ENCODE peak calls at places on chromosome 13, in five cellular contexts. One of them, this sample, is unnamed.

GRCh38 chr13:65292488-65292901 is 1937.6 kb downstream of the PCDH9 start:
- DNase-seq in stimulated activated CD8-positive, alpha-beta memory T cell treated with anti-CD3 and anti-CD28 coated beads, Interleukin-15, amount 100 ng/mL, for 1 hour: no peak
- DNase-seq in germinal center: no peak
- DNase-seq in SW 1271: no peak
- DNase-seq in NCI-H187: no peak
- DNase-seq in this sample: no peak

GRCh38 chr13:80363890-80364503 is 23.1 kb upstream of the SPRY2 start:
- DNase-seq in stimulated activated CD8-positive, alpha-beta memory T cell treated with anti-CD3 and anti-CD28 coated beads, Interleukin-15, amount 100 ng/mL, for 1 hour: no peak
- DNase-seq in germinal center: no peak
- DNase-seq in SW 1271: no peak
- DNase-seq in NCI-H187: no peak
- DNase-seq in this sample: no peak

GRCh38 chr13:43300817-43301216 is 277.4 kb downstream of the DNAJC15 start:
- DNase-seq in stimulated activated CD8-positive, alpha-beta memory T cell treated with anti-CD3 and anti-CD28 coated beads, Interleukin-15, amount 100 ng/mL, for 1 hour: no peak
- DNase-seq in germinal center: no peak
- DNase-seq in SW 1271: no peak
- DNase-seq in NCI-H187: no peak
- DNase-seq in this sample: no peak

GRCh38 chr13:74005320-74006154 is 128.7 kb downstream of the KLF12 start:
- DNase-seq in stimulated activated CD8-positive, alpha-beta memory T cell treated with anti-CD3 and anti-CD28 coated beads, Interleukin-15, amount 100 ng/mL, for 1 hour: no peak
- DNase-seq in germinal center: no peak
- DNase-seq in SW 1271: no peak
- DNase-seq in NCI-H187: no peak
- DNase-seq in this sample: no peak

GRCh38 chr13:33015275-33015674 is 948 bp upstream of the KL start:
- DNase-seq in stimulated activated CD8-positive, alpha-beta memory T cell treated with anti-CD3 and anti-CD28 coated beads, Interleukin-15, amount 100 ng/mL, for 1 hour: no peak
- DNase-seq in germinal center: no peak
- DNase-seq in SW 1271: no peak
- DNase-seq in NCI-H187: no peak
- DNase-seq in this sample: no peak

GRCh38 chr13:90396266-90396665 is 951.2 kb upstream of the MIR17HG start:
- DNase-seq in stimulated activated CD8-positive, alpha-beta memory T cell treated with anti-CD3 and anti-CD28 coated beads, Interleukin-15, amount 100 ng/mL, for 1 hour: no peak
- DNase-seq in germinal center: no peak
- DNase-seq in SW 1271: no peak
- DNase-seq in NCI-H187: no peak
- DNase-seq in this sample: no peak

GRCh38 chr13:101634142-101634541 is 181.7 kb downstream of the ITGBL1 start:
- DNase-seq in stimulated activated CD8-positive, alpha-beta memory T cell treated with anti-CD3 and anti-CD28 coated beads, Interleukin-15, amount 100 ng/mL, for 1 hour: no peak
- DNase-seq in germinal center: no peak
- DNase-seq in SW 1271: no peak
- DNase-seq in NCI-H187: no peak
- DNase-seq in this sample: no peak

GRCh38 chr13:38535271-38535670 is 151.6 kb upstream of the FREM2 start:
- DNase-seq in stimulated activated CD8-positive, alpha-beta memory T cell treated with anti-CD3 and anti-CD28 coated beads, Interleukin-15, amount 100 ng/mL, for 1 hour: no peak
- DNase-seq in germinal center: no peak
- DNase-seq in SW 1271: no peak
- DNase-seq in NCI-H187: no peak
- DNase-seq in this sample: no peak

GRCh38 chr13:104014803-104015645 is 948.8 kb upstream of the SLC10A2 start:
- DNase-seq in stimulated activated CD8-positive, alpha-beta memory T cell treated with anti-CD3 and anti-CD28 coated beads, Interleukin-15, amount 100 ng/mL, for 1 hour: no peak
- DNase-seq in germinal center: no peak
- DNase-seq in SW 1271: no peak
- DNase-seq in NCI-H187: no peak
- DNase-seq in this sample: no peak

GRCh38 chr13:51154029-51154555 is 43.0 kb upstream of the C13orf42 start:
- DNase-seq in stimulated activated CD8-positive, alpha-beta memory T cell treated with anti-CD3 and anti-CD28 coated beads, Interleukin-15, amount 100 ng/mL, for 1 hour: no peak
- DNase-seq in germinal center: no peak
- DNase-seq in SW 1271: no peak
- DNase-seq in NCI-H187: no peak
- DNase-seq in this sample: no peak

This sample was measured in NCI-H524 treated with DMSO at 0.1 percent for 48 hours.